ENCODE peak calls at places on chromosomes 16 and 17, in six cellular contexts. M is COR-L47, G is cerebellar nuclear complex, P is left ventricle myocardium inferior, Z is pancreas, B is ACHN. D is an unnamed sample.

GRCh38 chr17:21286066-21286770 is 1.7 kb downstream of the MAP2K3 start:
- DNase-seq in Z (peak), P (peak), B (peak), G (no peak), M (peak), D (peak)

GRCh38 chr17:47720754-47721533 is 12.1 kb upstream of the TBX21 start:
- DNase-seq in M (no peak), P (no peak), Z (no peak), B (peak), G (no peak), D (no peak)

GRCh38 chr16:10740845-10741208 is 2.8 kb upstream of the NUBP1 start:
- DNase-seq in G (no peak), Z (no peak), B (no peak), M (no peak), P (no peak), D (no peak)

GRCh38 chr17:7078711-7079110 is 1.3 kb downstream of the CLEC10A start:
- DNase-seq in B (no peak), P (no peak), Z (peak), M (no peak), G (no peak), D (no peak)

GRCh38 chr16:87703071-87703470 is 62.7 kb downstream of the KLHDC4 start:
- DNase-seq in B (no peak), P (no peak), M (no peak), G (no peak), Z (peak), D (no peak)

GRCh38 chr17:61478790-61479492 is 26.7 kb downstream of the TBX4 start:
- DNase-seq in B (no peak), Z (peak), G (no peak), M (no peak), P (no peak), D (no peak)

GRCh38 chr16:459761-460160 is 34.3 kb downstream of the RAB11FIP3 start:
- DNase-seq in G (no peak), P (no peak), Z (no peak), M (no peak), B (no peak), D (no peak)

GRCh38 chr16:51763072-51763658 is 612.1 kb upstream of the SALL1 start:
- DNase-seq in Z (no peak), B (no peak), P (no peak), M (peak), G (no peak), D (no peak)

GRCh38 chr16:56356276-56357241 is 68.8 kb downstream of the AMFR start:
- DNase-seq in G (peak), B (peak), Z (peak), M (peak), P (peak), D (peak)

GRCh38 chr17:4108397-4108796 is 34.4 kb downstream of the ZZEF1 start:
- DNase-seq in P (no peak), G (no peak), Z (no peak), M (no peak), B (no peak), D (no peak)

GRCh38 chr16:89344846-89345577 is 127.5 kb downstream of the ZNF778 start:
- DNase-seq in G (no peak), M (no peak), P (no peak), Z (no peak), B (no peak), D (peak)

GRCh38 chr17:17741346-17742023 is 60.2 kb downstream of the RAI1 start:
- DNase-seq in Z (no peak), G (peak), P (no peak), B (no peak), M (no peak), D (peak)

GRCh38 chr17:58307468-58308172 is 21.0 kb downstream of the TSPOAP1 start:
- DNase-seq in B (no peak), G (no peak), Z (peak), P (no peak), M (no peak), D (no peak)

D was measured in left ventricle myocardium superior.